ENCODE peak calls at places on chromosomes 16 and 17, in five cellular contexts. V is sigmoid colon, N is GM12891, L is GM12892, U is transverse colon. G is an unnamed sample.

GRCh38 chr17:56822725-56823124 is 11.0 kb downstream of the C17orf67 start:
- DNase-seq in V (no peak), N (no peak), L (no peak), U (no peak), G (no peak)

GRCh38 chr16:35249051-35249450 is 1789.6 kb downstream of the TP53TG3F start:
- DNase-seq in V (no peak), N (no peak), L (no peak), U (no peak), G (no peak)

GRCh38 chr17:6070895-6071511 is 824 bp downstream of the WSCD1 start:
- DNase-seq in V (no peak), N (no peak), L (no peak), U (peak; percentile 27), G (no peak)

GRCh38 chr16:397736-398332 is 835 bp downstream of the NME4 start:
- DNase-seq in V (peak; percentile 93), N (no peak), L (no peak), U (peak; percentile 81), G (peak; percentile 82)

GRCh38 chr17:81166033-81166472 is at the start of gene AATK:
- DNase-seq in V (no peak), N (no peak), L (no peak), U (no peak), G (no peak)

GRCh38 chr17:51921500-51921899 is 237.0 kb downstream of the CA10 start:
- DNase-seq in V (no peak), N (no peak), L (no peak), U (no peak), G (no peak)

GRCh38 chr16:10886739-10887269 is 9.8 kb downstream of the CIITA start:
- DNase-seq in V (no peak), N (no peak), L (no peak), U (no peak), G (no peak)

GRCh38 chr16:2489581-2489980 is 14.7 kb downstream of the TBC1D24 start:
- DNase-seq in V (no peak), N (no peak), L (no peak), U (no peak), G (no peak)

GRCh38 chr16:50351116-50351515 is 17.7 kb downstream of the BRD7 start:
- DNase-seq in V (no peak), N (no peak), L (no peak), U (no peak), G (no peak)

GRCh38 chr17:76473541-76473985 is 6.2 kb downstream of the AANAT start:
- DNase-seq in V (no peak), N (no peak), L (no peak), U (no peak), G (no peak)

GRCh38 chr17:3030096-3030495 is 33.3 kb downstream of the OR1D5 start:
- DNase-seq in V (no peak), N (no peak), L (no peak), U (no peak), G (no peak)

DNA sequence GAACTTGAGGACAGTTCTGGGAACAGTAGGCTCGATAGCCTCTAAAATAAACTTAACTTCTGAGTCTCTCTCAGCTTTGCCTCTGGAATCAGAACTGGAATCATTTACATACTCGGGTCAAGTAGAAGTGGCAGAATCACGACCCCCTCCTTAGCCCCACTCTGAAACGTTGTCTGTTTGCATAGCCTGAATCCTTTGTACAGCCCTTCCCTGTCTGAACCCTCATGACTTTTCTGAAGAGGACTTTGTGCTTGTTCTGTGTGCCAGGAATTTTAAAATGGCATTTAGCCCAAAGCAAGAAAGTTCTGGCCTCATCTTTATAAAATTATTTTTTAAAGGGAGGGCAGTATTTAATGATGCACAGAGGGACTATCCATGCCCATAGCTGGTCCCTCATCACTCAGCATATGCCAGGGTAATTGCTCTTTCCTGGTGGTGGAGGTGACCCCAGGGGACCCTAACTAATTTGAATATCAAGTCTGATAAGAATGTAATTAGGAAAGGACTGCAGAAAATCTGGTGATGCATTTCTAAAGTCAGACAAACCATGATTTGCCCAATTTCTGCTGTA is 342.7 kb upstream of the TNRC6C start:
- DNase-seq in V (no peak), N (no peak), L (no peak), U (no peak), G (no peak)
- TF ChIP-seq POLR2AphosphoS5 in V (no peak), N (no peak), L (no peak), U (no peak), G (no peak)

GRCh38 chr16:30395992-30396560 is 856 bp downstream of the ZNF48 start:
- DNase-seq in V (no peak), N (no peak), L (no peak), U (no peak), G (no peak)

GRCh38 chr16:30397056-30397455 is 1.8 kb downstream of the ZNF48 start:
- DNase-seq in V (no peak), N (no peak), L (no peak), U (no peak), G (no peak)

GRCh38 chr16:30399435-30400186 is 4.4 kb downstream of the ZNF48 start:
- DNase-seq in V (no peak), N (no peak), L (no peak), U (no peak), G (no peak)

GRCh38 chr16:30398660-30399434 is 3.6 kb downstream of the ZNF48 start:
- DNase-seq in V (no peak), N (no peak), L (no peak), U (no peak), G (no peak)

GRCh38 chr16:30397776-30398659 is 2.8 kb downstream of the ZNF48 start:
- DNase-seq in V (no peak), N (no peak), L (no peak), U (no peak), G (no peak)
- TF ChIP-seq POLR2AphosphoS5 in V (no peak), N (no peak), L (no peak), U (no peak), G (no peak)

DNA sequence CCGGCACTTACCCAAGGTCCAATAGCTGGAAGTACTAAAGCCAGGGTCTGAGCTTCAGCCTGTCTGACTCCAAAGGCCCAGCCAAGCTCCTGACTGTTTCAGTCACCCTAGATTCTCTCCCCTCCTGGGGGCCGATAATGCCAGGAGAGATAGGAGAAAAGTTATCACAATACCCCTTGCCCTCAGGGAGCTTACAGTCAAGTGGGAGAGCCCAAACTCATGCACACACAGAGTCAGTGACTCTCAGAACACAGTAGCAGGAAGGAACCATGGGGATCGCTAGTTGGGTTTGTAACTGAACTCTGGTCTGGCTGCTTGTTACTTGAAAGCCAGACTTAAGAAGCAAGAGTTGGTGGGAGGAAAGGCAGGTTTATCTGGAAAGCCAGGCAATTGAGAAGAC is 14.9 kb downstream of the ZNF768 start:
- DNase-seq in V (no peak), N (no peak), L (no peak), U (no peak), G (no peak)
- TF ChIP-seq POLR2AphosphoS5 in V (no peak), N (no peak), L (no peak), U (no peak), G (no peak)

GRCh38 chr17:45639297-45639849 is 144.7 kb upstream of the CRHR1 start:
- DNase-seq in V (no peak), N (no peak), L (no peak), U (no peak), G (no peak)

GRCh38 chr17:45643591-45643990 is 140.5 kb upstream of the CRHR1 start:
- DNase-seq in V (no peak), N (no peak), L (no peak), U (no peak), G (no peak)

GRCh38 chr17:45645330-45645729 is 138.8 kb upstream of the CRHR1 start:
- DNase-seq in V (no peak), N (no peak), L (no peak), U (no peak), G (no peak)

GRCh38 chr17:45640141-45640850 is 143.8 kb upstream of the CRHR1 start:
- DNase-seq in V (peak; percentile 73), N (peak; percentile 48), L (peak; percentile 44), U (peak; percentile 68), G (peak; percentile 70)

GRCh38 chr17:45641541-45641940 is 142.6 kb upstream of the CRHR1 start:
- DNase-seq in V (no peak), N (no peak), L (no peak), U (no peak), G (no peak)
- TF ChIP-seq POLR2AphosphoS5 in V (no peak), N (no peak), L (no peak), U (no peak), G (no peak)

GRCh38 chr17:74713199-74713755 is 554 bp upstream of the CD300LF start:
- DNase-seq in V (no peak), N (no peak), L (no peak), U (no peak), G (no peak)

GRCh38 chr17:74715144-74715543 is 2.4 kb upstream of the CD300LF start:
- DNase-seq in V (no peak), N (no peak), L (no peak), U (no peak), G (peak; percentile 76)

GRCh38 chr17:74711058-74711824 is 1.5 kb downstream of the CD300LF start:
- DNase-seq in V (no peak), N (no peak), L (no peak), U (no peak), G (no peak)

GRCh38 chr17:74712301-74712700 is 422 bp downstream of the CD300LF start:
- DNase-seq in V (no peak), N (no peak), L (no peak), U (no peak), G (no peak)

GRCh38 chr17:74712756-74713155 is at the start of gene CD300LF:
- DNase-seq in V (no peak), N (no peak), L (no peak), U (peak; percentile 24), G (no peak)
- TF ChIP-seq POLR2AphosphoS5 in V (no peak), N (no peak), L (no peak), U (no peak), G (no peak)